ENCODE peak calls at places on chromosomes 3 and 15, in seven cellular contexts. M is body of pancreas, C is breast epithelium, H is ovary, F is hepatocyte, U is WERI-Rb-1, W is astrocyte. V is an unnamed sample. For H3K9me3, the result is how much of the 10 kb centered on the place peaks cover.

GRCh38 chr15:96330450-96331140 is at the start of gene NR2F2:
- DNase-seq in M (peak), C (peak), H (peak), F (peak), U (peak), W (peak), V (peak)

GRCh38 chr15:91853501-91853967 is at the start of gene SLCO3A1:
- DNase-seq in M (peak), C (peak), H (peak), F (peak), U (peak), W (no peak), V (peak)

GRCh38 chr15:31396881-31397560 is 70.4 kb downstream of the KLF13 start:
- DNase-seq in M (peak), C (peak), H (peak), F (peak), U (no peak), W (peak), V (peak)

GRCh38 chr3:125313060-125313635 is 62.0 kb downstream of the ZNF148 start:
- DNase-seq in M (no peak), C (no peak), H (no peak), F (no peak), U (no peak), W (peak), V (no peak)

GRCh38 chr3:118772036-118773030 is 262.3 kb downstream of the IGSF11 start:
- DNase-seq in M (no peak), C (no peak), H (no peak), F (peak), U (no peak), W (peak), V (no peak)

GRCh38 chr3:150264560-150264959 is 143.5 kb upstream of the TSC22D2 start:
- DNase-seq in M (no peak), C (no peak), H (no peak), F (no peak), U (no peak), W (no peak), V (no peak)

GRCh38 chr15:39581501-39582285 is 814 bp downstream of the THBS1 start:
- DNase-seq in M (peak), C (peak), H (peak), F (peak), U (peak), W (no peak), V (peak)

GRCh38 chr3:180690061-180690460 is 10.8 kb upstream of the CCDC39 start:
- DNase-seq in M (no peak), C (no peak), H (no peak), F (no peak), U (no peak), W (no peak), V (no peak)

GRCh38 chr15:101723161-101723873 is 956 bp downstream of the TARS3 start:
- DNase-seq in M (peak), C (no peak), H (no peak), F (peak), U (no peak), W (peak), V (peak)

GRCh38 chr15:45702041-45702440 is 67.2 kb downstream of the SQOR start:
- DNase-seq in M (peak), C (no peak), H (no peak), F (no peak), U (no peak), W (no peak), V (no peak)

GRCh38 chr3:114893361-114893760 is 253.7 kb downstream of the ZBTB20 start:
- DNase-seq in M (no peak), C (no peak), H (no peak), F (no peak), U (no peak), W (no peak), V (no peak)

GRCh38 chr3:67598814-67599556 is 55.4 kb downstream of the SUCLG2 start:
- DNase-seq in M (no peak), C (no peak), H (no peak), F (no peak), U (no peak), W (no peak), V (no peak)

GRCh38 chr3:81242871-81243270 is 518.6 kb downstream of the GBE1 start:
- DNase-seq in M (no peak), C (no peak), H (no peak), F (no peak), U (no peak), W (no peak), V (no peak)

GRCh38 chr3:72347819-72348319 is 500.4 kb downstream of the SHQ1 start:
- DNase-seq in M (peak), C (peak), H (no peak), F (peak), U (no peak), W (peak), V (peak)

GRCh38 chr3:111850481-111850880 is 8.6 kb upstream of the PHLDB2 start:
- DNase-seq in M (no peak), C (no peak), H (no peak), F (no peak), U (no peak), W (peak), V (no peak)

GRCh38 chr3:197178998-197179397 is 119.4 kb downstream of the DLG1 start:
- DNase-seq in M (no peak), C (no peak), H (no peak), F (no peak), U (no peak), W (no peak), V (no peak)

GRCh38 chr15:76967067-76967466 is 27.9 kb upstream of the PSTPIP1 start:
- DNase-seq in M (no peak), C (no peak), H (no peak), F (no peak), U (no peak), W (no peak), V (no peak)

GRCh38 chr3:126663750-126664149 is 8.8 kb upstream of the TXNRD3 start:
- DNase-seq in M (no peak), C (no peak), H (no peak), F (no peak), U (no peak), W (no peak), V (no peak)

GRCh38 chr3:165797551-165797950 is 39.7 kb downstream of the BCHE start:
- DNase-seq in M (no peak), C (no peak), H (no peak), F (no peak), U (no peak), W (no peak), V (peak)

GRCh38 chr3:157104928-157105652 is 54.9 kb downstream of the CCNL1 start:
- DNase-seq in M (no peak), C (no peak), H (no peak), F (no peak), U (no peak), W (no peak), V (no peak)

GRCh38 chr15:80934761-80935221 is 54.8 kb downstream of the MESD start:
- DNase-seq in M (no peak), C (no peak), H (no peak), F (peak), U (no peak), W (peak), V (no peak)

GRCh38 chr15:80732818-80733217 is 37.7 kb downstream of the ABHD17C start:
- DNase-seq in M (no peak), C (no peak), H (no peak), F (no peak), U (peak), W (no peak), V (no peak)

GRCh38 chr3:180934638-180935037 is 22.2 kb downstream of the FXR1 start:
- DNase-seq in M (no peak), C (no peak), H (no peak), F (no peak), U (no peak), W (no peak), V (no peak)

GRCh38 chr3:10192953-10193691 is 28.4 kb downstream of the IRAK2 start:
- DNase-seq in M (peak), C (no peak), H (no peak), F (peak), U (peak), W (peak), V (no peak)
- TF ChIP-seq CTCF in M (no peak), C (no peak), H (no peak), F (no peak), U (peak), W (peak), V (no peak)

GRCh38 chr3:169058681-169059080 is 604.8 kb downstream of the MECOM start:
- DNase-seq in M (no peak), C (no peak), H (no peak), F (no peak), U (no peak), W (no peak), V (no peak)
- H3K4me3 ChIP-seq in M (no peak), C (no peak), H (no peak), F (no peak), U (no peak), W (no peak), V (no peak)

DNA sequence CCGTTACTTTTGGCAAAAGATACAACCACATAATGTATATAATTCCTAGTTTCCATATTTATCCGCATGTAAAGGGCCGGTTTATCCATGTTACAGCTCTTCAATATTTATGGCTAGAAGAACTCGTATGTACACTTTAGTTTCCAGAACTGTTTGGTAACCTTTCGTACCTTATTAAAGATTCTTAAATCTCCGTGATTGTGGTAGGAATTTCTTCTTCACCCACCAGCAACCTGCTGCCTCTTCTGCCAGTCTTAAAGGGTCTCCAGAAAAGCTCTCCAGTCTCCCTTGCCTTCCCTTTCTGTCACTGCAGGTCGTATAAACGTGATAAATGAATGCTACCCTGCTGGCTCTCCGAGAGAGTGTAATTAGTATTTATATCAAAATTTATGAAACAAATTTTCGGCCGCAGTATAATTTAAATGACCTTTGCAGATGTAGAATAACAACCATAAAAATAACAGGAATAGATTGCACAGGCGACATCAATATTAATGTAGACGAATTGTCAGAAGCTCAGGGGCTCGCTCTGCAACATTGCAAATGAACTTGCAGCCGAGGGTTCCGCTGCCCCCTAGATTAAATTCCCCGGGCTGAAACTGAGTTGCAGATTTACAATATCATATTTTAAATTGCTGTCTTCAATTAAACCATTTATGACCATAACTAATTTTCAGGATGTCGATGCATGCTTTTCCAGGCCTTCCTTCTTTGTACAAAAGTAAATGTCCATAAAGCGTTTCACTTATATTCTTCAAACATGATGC is 5.4 kb downstream of the ZIC1 start:
- DNase-seq in M (no peak), C (no peak), H (no peak), F (no peak), U (no peak), W (no peak), V (no peak)
- H3K9me3 ChIP-seq in M (under half), C (under half), H (under half), F (under half), U (under half), W (under half), V (under half)

GRCh38 chr3:63142681-63143080 is 135.4 kb upstream of the SYNPR start:
- DNase-seq in M (no peak), C (no peak), H (no peak), F (no peak), U (no peak), W (no peak), V (no peak)
- TF ChIP-seq CTCF in M (no peak), C (no peak), H (no peak), F (no peak), U (peak), W (no peak), V (no peak)

GRCh38 chr3:53247619-53248018 is 8.2 kb downstream of the TKT start:
- DNase-seq in M (no peak), C (no peak), H (no peak), F (no peak), U (no peak), W (no peak), V (no peak)
- H3K4me3 ChIP-seq in M (no peak), C (no peak), H (no peak), F (no peak), U (no peak), W (no peak), V (no peak)

V was measured in mucosa of descending colon.